ENCODE peak calls at places on chromosomes 16 and 17, in six cellular contexts. L is A549, Q is GM12878, X is HepG2, A is endothelial cell of umbilical vein, E is K562. V is an unnamed sample.

GRCh38 chr17:6924121-6924676 is 71.7 kb upstream of the ALOX12 start:
- DNase-seq in L (no peak), Q (no peak), X (no peak), A (no peak), E (no peak), V (no peak)

GRCh38 chr17:35074711-35075707 is 11.5 kb upstream of the RFFL start:
- DNase-seq in L (no peak), Q (no peak), X (peak), A (peak), E (no peak), V (no peak)

GRCh38 chr17:7932483-7932891 is 481 bp downstream of the CNTROB start:
- DNase-seq in L (peak), Q (no peak), X (peak), A (peak), E (no peak), V (peak)

GRCh38 chr16:29705030-29705429 is 26.1 kb downstream of the QPRT start:
- DNase-seq in L (no peak), Q (no peak), X (no peak), A (no peak), E (no peak), V (no peak)

GRCh38 chr16:57960310-57960709 is 10.6 kb downstream of the CNGB1 start:
- DNase-seq in L (no peak), Q (no peak), X (no peak), A (no peak), E (no peak), V (no peak)

GRCh38 chr17:30782206-30782605 is 42.3 kb downstream of the CRLF3 start:
- DNase-seq in L (no peak), Q (no peak), X (no peak), A (no peak), E (no peak), V (no peak)

GRCh38 chr16:70691223-70692129 is 5.6 kb upstream of the MTSS2 start:
- DNase-seq in L (peak), Q (no peak), X (peak), A (peak), E (no peak), V (no peak)

GRCh38 chr17:8393470-8394231 is 4.0 kb downstream of the RNF222 start:
- DNase-seq in L (no peak), Q (no peak), X (no peak), A (no peak), E (no peak), V (no peak)

GRCh38 chr17:44217738-44218343 is 1.6 kb downstream of the UBTF start:
- DNase-seq in L (no peak), Q (no peak), X (no peak), A (no peak), E (no peak), V (no peak)

GRCh38 chr17:38897671-38898290 is 27.6 kb upstream of the LASP1NB start:
- DNase-seq in L (no peak), Q (no peak), X (no peak), A (peak), E (no peak), V (no peak)

GRCh38 chr17:29149431-29150064 is 30.6 kb downstream of the MYO18A start:
- DNase-seq in L (no peak), Q (no peak), X (no peak), A (no peak), E (no peak), V (peak)

GRCh38 chr17:22694362-22695227 is 1002.3 kb downstream of the KCNJ18 start:
- DNase-seq in L (peak), Q (no peak), X (no peak), A (no peak), E (peak), V (peak)

GRCh38 chr16:12569061-12569460 is 234.6 kb downstream of the CPPED1 start:
- DNase-seq in L (no peak), Q (no peak), X (no peak), A (no peak), E (no peak), V (no peak)
- H3K4me3 ChIP-seq in L (no peak), Q (no peak), X (no peak), A (no peak), E (no peak), V (no peak)

GRCh38 chr16:85067431-85067830 is 39.8 kb downstream of the KIAA0513 start:
- DNase-seq in L (no peak), Q (no peak), X (no peak), A (no peak), E (no peak), V (no peak)

GRCh38 chr16:85067024-85067423 is 39.4 kb downstream of the KIAA0513 start:
- DNase-seq in L (no peak), Q (no peak), X (no peak), A (no peak), E (no peak), V (no peak)

GRCh38 chr16:85066346-85066885 is 38.8 kb downstream of the KIAA0513 start:
- DNase-seq in L (no peak), Q (no peak), X (no peak), A (no peak), E (no peak), V (no peak)

GRCh38 chr16:85068746-85069145 is 41.2 kb downstream of the KIAA0513 start:
- DNase-seq in L (no peak), Q (no peak), X (no peak), A (no peak), E (no peak), V (no peak)

GRCh38 chr16:85069171-85069570 is 41.6 kb downstream of the KIAA0513 start:
- DNase-seq in L (no peak), Q (no peak), X (no peak), A (no peak), E (no peak), V (no peak)
- TF ChIP-seq MYC in L (no peak), Q (no peak), X (no peak), A (no peak), E (no peak), V (no peak)

DNA sequence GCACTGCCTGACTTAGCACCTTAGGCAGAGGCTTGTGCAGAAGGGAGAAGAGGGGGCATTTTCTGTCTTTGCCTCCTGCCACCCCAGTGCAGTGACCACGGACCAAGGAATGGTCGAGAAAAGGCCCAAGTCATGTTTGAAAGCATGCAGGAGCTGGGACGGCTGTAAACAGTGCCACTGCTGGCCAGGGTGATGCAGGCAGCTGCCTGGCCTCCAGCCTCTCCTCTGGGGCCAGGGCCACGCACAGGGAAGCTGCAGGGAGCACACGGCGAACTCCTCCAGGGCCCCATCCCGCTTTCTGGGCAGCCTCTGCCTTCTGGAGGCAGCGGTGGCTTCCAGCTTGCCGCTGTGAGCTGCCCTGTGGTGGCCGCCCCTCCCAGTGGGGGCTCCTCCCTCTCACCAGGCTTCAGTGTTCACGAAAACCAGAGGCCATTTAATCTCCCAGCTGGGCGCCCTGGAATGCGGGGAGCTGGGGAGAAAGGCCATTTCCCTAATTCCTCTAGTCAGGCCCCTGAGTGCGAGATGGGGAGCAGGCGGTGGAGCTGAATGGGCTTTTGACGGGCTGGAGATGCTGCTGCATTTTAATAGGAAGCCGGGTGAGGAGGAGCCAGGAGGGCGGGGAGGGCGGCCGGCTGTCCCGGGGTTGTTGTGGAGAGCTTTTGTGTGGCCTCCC is 28.8 kb upstream of the DNAI2 start:
- DNase-seq in L (no peak), Q (no peak), X (no peak), A (no peak), E (no peak), V (no peak)
- TF ChIP-seq MAX in L (no peak), Q (no peak), X (no peak), A (no peak), E (no peak), V (no peak)

DNA sequence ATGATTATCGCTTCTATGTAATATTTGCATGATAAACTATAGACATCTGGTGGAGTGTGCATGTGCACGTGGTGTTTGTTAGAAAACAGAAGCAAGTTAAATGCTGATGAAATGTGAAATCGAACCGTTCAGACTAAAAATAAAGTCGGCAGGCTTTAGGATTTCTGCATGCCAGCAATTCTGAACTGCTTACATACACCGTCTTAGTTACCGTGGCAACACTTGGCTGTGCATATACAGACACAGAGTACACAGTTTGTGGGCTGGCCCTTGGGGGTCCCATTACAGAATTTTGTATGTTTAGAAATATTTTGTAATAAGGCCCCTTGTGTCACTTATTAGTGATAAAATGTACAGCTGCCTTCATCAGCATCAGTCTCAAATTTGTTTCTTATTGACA is 605.5 kb downstream of the RBFOX1 start:
- DNase-seq in L (no peak), Q (no peak), X (no peak), A (no peak), E (no peak), V (no peak)
- H3K4me3 ChIP-seq in L (no peak), Q (no peak), X (no peak), A (no peak), E (no peak), V (no peak)

DNA sequence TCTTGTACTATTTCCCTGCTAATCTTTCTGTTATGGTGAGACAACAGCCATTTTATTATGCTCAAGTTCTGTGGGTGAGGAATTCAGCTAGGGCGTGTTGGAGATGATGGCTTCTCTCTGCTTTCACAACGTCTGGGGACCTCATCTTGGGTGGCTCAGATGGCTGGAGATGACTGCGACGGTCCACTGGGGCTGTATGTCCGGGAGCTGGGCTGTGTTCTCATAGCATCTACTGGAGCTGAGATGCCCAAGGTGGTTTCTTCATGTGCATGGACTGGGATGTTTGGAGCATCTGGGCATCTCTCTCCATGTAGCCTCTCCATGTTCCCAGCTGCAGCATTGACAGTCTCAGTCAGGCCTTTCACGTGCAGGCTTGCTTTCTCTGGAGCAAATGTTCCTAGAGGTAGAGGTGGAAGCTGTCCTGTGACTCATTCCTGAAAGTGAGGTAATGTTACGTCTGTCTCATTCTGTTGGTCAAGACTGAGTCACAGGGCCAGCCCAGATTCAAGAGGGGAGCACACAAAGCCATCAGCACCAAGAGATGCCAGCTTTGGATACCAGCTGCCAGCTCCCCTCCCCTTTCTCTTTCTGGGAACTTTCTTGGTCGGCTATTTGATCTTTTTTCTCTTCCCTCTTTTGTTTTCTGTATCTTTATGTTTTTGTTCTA is 96.2 kb downstream of the RAP1GAP2 start:
- DNase-seq in L (peak), Q (no peak), X (peak), A (peak), E (no peak), V (peak)
- TF ChIP-seq MYC in L (peak), Q (no peak), X (no peak), A (no peak), E (no peak), V (no peak)

GRCh38 chr16:89018605-89019158 is 41.7 kb upstream of the CBFA2T3 start:
- DNase-seq in L (no peak), Q (no peak), X (no peak), A (no peak), E (no peak), V (no peak)

GRCh38 chr16:89020925-89021595 is 44.1 kb upstream of the CBFA2T3 start:
- DNase-seq in L (no peak), Q (no peak), X (no peak), A (no peak), E (no peak), V (no peak)

GRCh38 chr16:89022051-89022836 is 45.2 kb upstream of the CBFA2T3 start:
- DNase-seq in L (no peak), Q (no peak), X (no peak), A (no peak), E (no peak), V (no peak)

GRCh38 chr16:89019511-89019910 is 42.5 kb upstream of the CBFA2T3 start:
- DNase-seq in L (no peak), Q (no peak), X (no peak), A (no peak), E (no peak), V (no peak)

DNA sequence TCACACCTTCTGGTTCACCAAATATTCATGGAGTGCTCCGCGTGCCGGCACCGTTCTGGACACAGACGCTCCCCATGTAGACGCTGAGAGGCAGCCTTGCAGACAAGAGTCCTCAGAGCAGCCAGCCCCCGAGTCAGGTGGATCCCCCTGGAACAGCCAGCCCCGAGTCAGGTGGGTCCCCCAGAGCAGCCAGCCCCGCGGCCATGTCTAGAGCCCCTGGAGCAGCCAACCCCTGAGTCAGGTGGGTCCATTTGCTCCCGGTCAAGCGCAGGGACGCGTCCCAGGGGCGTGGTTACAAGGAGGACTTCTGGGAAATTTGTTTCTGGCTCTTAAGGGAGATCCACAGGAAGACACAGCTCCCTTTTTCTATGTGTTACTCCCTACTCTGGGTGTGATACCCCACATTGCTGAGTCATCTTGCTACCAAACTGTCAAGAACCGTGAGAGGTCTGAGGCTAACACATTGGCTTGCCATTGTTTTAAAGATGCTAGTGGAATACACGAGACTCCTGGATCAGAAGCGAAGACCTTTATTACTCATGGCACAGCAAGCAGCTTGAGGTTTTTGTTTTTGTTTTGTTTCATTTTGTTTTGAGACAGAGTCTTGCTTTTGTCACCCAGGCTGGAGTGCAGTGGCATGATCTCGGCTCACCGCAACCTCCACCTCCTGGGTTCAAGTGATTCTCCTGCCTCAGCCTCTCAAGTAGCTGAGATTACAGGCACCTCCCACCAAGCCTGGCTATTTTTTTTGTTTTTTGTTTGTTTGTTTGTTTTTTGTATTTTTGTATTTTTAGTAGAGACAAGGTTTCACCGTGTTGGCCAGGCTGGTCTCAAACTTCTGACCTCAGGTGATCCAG is 43.3 kb upstream of the CBFA2T3 start:
- DNase-seq in L (no peak), Q (peak), X (no peak), A (no peak), E (peak), V (peak)
- TF ChIP-seq MAX in L (no peak), Q (no peak), X (no peak), A (no peak), E (peak), V (no peak)

DNA sequence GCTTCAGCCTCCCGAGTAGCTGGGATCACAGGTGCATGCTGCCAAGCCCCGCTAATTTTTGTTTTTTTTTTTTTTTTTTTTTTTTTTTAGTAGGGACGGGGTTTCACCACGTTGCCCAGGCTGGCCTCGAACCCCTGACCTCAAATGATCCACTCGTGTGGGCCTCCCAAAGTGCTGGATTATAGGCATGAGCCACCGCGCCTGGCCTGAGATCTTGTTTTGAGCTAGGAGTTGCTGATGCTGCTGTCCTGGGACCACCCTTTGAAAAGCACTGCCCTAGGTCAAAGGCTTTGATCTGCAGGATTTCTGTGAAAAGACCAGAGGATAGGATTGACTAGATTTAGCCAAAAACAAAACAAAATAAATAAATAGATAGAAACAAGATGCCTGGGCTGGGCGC is 798 bp upstream of the SLC39A11 start:
- DNase-seq in L (no peak), Q (no peak), X (no peak), A (no peak), E (no peak), V (no peak)
- H3K4me3 ChIP-seq in L (peak), Q (no peak), X (no peak), A (no peak), E (no peak), V (no peak)

DNA sequence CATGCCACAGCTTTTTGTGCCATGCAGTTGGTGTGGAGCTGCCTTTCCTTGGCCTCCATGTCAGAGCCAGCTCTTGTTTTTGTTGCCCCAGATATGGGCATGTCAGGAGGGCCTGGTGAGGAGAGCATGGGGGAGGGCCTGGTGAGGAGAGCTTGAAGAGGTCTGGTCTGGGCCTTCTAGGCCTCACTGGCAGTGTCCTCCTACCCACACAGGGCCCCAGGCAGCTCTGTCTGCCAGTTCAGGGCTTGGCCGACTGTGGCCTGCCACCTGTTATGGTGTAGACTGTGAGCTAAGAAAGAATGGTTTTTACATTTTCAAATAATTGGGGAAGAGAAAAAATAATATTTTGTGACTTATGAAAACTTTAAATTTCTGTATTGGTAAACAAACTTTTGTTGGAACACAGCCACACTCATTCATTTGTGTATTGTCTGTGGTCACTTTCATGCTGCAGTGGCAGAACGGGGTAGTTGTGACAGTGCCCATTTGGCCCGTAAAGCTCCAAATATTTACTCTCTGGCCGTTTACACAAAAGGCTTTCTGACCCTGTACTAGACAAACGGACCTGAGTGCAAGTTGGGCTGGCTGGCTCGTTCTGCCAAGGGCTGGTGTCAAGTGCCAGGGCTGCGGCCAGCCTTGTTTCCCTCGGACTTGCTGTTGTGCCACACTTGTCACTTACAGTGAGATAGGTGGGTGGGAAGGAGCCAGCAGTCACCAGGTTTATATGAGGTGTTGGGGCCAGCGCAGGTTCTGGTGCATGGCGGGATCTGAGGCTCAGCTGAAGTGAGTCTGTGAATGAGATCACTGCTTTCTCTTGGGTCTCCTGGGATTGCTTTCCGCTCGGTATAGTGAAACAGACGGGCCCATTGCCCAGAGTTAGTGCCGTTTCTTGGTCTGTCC is 18.2 kb downstream of the PGS1 start:
- DNase-seq in L (no peak), Q (no peak), X (peak), A (no peak), E (no peak), V (no peak)
- TF ChIP-seq MYC in L (no peak), Q (no peak), X (no peak), A (no peak), E (no peak), V (no peak)